ENCODE peak calls at places on chromosomes 13 and 19, in five cellular contexts. J, T, U, I and L are unnamed samples.

GRCh38 chr13:32587774-32588165 is 1.5 kb downstream of the PDS5B start:
- DNase-seq in I (no peak), T (no peak), U (no peak), J (no peak), L (no peak)

GRCh38 chr13:53276265-53276664 is 247.7 kb downstream of the OLFM4 start:
- DNase-seq in T (no peak), J (peak; percentile 29), I (no peak), U (no peak), L (no peak)

GRCh38 chr13:97892717-97893116 is 60.8 kb upstream of the IPO5 start:
- DNase-seq in T (no peak), I (no peak), J (no peak), U (peak; percentile 51), L (no peak)

GRCh38 chr19:4099054-4099764 is 24.7 kb downstream of the MAP2K2 start:
- DNase-seq in J (no peak), I (no peak), T (no peak), U (no peak), L (peak; percentile 87)

GRCh38 chr19:41309225-41310030 is 544 bp upstream of the CCDC97 start:
- DNase-seq in T (no peak), I (no peak), J (no peak), U (no peak), L (no peak)

GRCh38 chr19:38079926-38080380 is 144.1 kb downstream of the DPF1 start:
- DNase-seq in T (peak; percentile 21), U (peak; percentile 99), J (no peak), I (no peak), L (no peak)

GRCh38 chr13:41139296-41139966 is 6.8 kb upstream of the KBTBD6 start:
- DNase-seq in J (no peak), U (no peak), I (no peak), T (no peak), L (no peak)

GRCh38 chr19:14135355-14135754 is 1.0 kb downstream of the ASF1B start:
- DNase-seq in U (no peak), T (no peak), I (no peak), J (no peak), L (no peak)

GRCh38 chr19:12666305-12667048 is at the start of the genes MAN2B1 and WDR83:
- DNase-seq in J (peak; percentile 89), U (peak; percentile 93), T (peak; percentile 50), I (peak; percentile 82), L (peak; percentile 91)